ENCODE peak calls at places on chromosomes 16 and 17, in six cellular contexts. H is neuronal stem cell, T is IMR-90, R is H1, V is mesenchymal stem cell, U is trophoblast cell. A is an unnamed sample.

GRCh38 chr16:578870-579405 is 9.2 kb downstream of the PIGQ start:
- DNase-seq in R (peak; percentile 64), T (peak; percentile 65), H (peak; percentile 71), V (peak; percentile 82), U (peak; percentile 80), A (peak; percentile 85)

GRCh38 chr17:77783991-77784820 is 174.3 kb upstream of the TNRC6C start:
- DNase-seq in H (no peak), U (no peak), T (no peak), R (no peak), V (no peak), A (no peak)

GRCh38 chr17:49104511-49105074 is 28.0 kb upstream of the B4GALNT2 start:
- DNase-seq in R (no peak), H (no peak), T (peak; percentile 80), U (no peak), V (peak; percentile 89), A (no peak)

GRCh38 chr16:50665128-50665878 is 15.8 kb downstream of the SNX20 start:
- DNase-seq in U (peak; percentile 68), R (peak; percentile 41), H (peak; percentile 71), T (peak; percentile 57), V (peak; percentile 65), A (peak; percentile 83)

GRCh38 chr17:68675723-68676122 is 74.6 kb upstream of the FAM20A start:
- DNase-seq in T (no peak), H (no peak), V (no peak), U (no peak), R (no peak), A (no peak)

GRCh38 chr17:50498021-50498874 is 10.0 kb upstream of the MYCBPAP start:
- DNase-seq in R (no peak), V (no peak), T (no peak), H (no peak), U (no peak), A (no peak)

GRCh38 chr17:5181509-5182305 is 10.0 kb downstream of the ZNF594 start:
- DNase-seq in H (no peak), T (no peak), R (no peak), U (no peak), V (no peak), A (no peak)

GRCh38 chr17:77599699-77600098 is 358.8 kb upstream of the TNRC6C start:
- DNase-seq in R (no peak), T (no peak), V (no peak), H (no peak), U (no peak), A (no peak)

GRCh38 chr17:80926601-80927250 is 64.9 kb upstream of the CHMP6 start:
- DNase-seq in H (no peak), R (no peak), U (no peak), V (no peak), T (no peak), A (no peak)

GRCh38 chr17:79801156-79802038 is 4.5 kb upstream of the CBX8 start:
- DNase-seq in U (no peak), H (no peak), V (no peak), R (no peak), T (no peak), A (peak; percentile 60)

GRCh38 chr17:10156579-10157488 is 41.6 kb downstream of the GAS7 start:
- DNase-seq in T (no peak), H (no peak), U (peak; percentile 40), R (no peak), V (peak; percentile 76), A (no peak)

GRCh38 chr16:83113317-83113716 is 486.5 kb downstream of the CDH13 start:
- DNase-seq in H (peak; percentile 27), V (no peak), U (no peak), R (no peak), T (peak; percentile 31), A (peak; percentile 71)

GRCh38 chr17:73308017-73308823 is 3.6 kb downstream of the CDC42EP4 start:
- DNase-seq in V (peak; percentile 94), R (no peak), T (peak; percentile 93), U (peak; percentile 81), H (no peak), A (no peak)

GRCh38 chr16:46731691-46732555 is 16.2 kb downstream of the MYLK3 start:
- DNase-seq in T (no peak), U (no peak), V (no peak), R (no peak), H (no peak), A (no peak)

GRCh38 chr16:74726736-74727135 is 26.1 kb upstream of the MLKL start:
- DNase-seq in R (peak; percentile 58), T (no peak), U (no peak), V (no peak), H (no peak), A (peak; percentile 72)

GRCh38 chr17:63475491-63476412 is 1.1 kb upstream of the ACE start:
- DNase-seq in V (no peak), H (no peak), R (no peak), U (no peak), T (peak; percentile 34), A (no peak)

GRCh38 chr17:63476857-63477470 is at the start of gene ACE:
- DNase-seq in T (peak; percentile 15), U (no peak), R (no peak), V (peak; percentile 20), H (no peak), A (peak; percentile 91)

GRCh38 chr17:63474914-63475460 is 1.9 kb upstream of the ACE start:
- DNase-seq in V (no peak), T (no peak), U (no peak), R (no peak), H (no peak), A (no peak)

GRCh38 chr17:63477471-63478440 is 895 bp downstream of the ACE start:
- DNase-seq in V (peak; percentile 22), U (no peak), R (no peak), H (no peak), T (no peak), A (peak; percentile 73)

GRCh38 chr17:63476494-63476856 is 386 bp upstream of the ACE start:
- DNase-seq in H (peak; percentile 39), V (peak; percentile 31), U (no peak), R (no peak), T (no peak), A (peak; percentile 82)
- H3K4ac ChIP-seq in H (no peak overlapping the region), V (no peak overlapping the region), U (no peak overlapping the region), R (no peak overlapping the region), T (no peak overlapping the region), A (no peak overlapping the region)

GRCh38 chr17:20967776-20968175 is 75.0 kb downstream of the USP22 start:
- DNase-seq in R (no peak), T (peak; percentile 17), U (no peak), H (no peak), V (no peak), A (no peak)
- H4K91ac ChIP-seq in R (no peak overlapping the region), T (no peak overlapping the region), U (no peak overlapping the region), H (no peak overlapping the region), V (no peak overlapping the region), A (no peak overlapping the region)

GRCh38 chr17:38451030-38451839 is 23.0 kb downstream of the ARHGAP23 start:
- DNase-seq in V (no peak), T (peak; percentile 79), R (peak; percentile 93), H (no peak), U (peak; percentile 50), A (peak; percentile 97)
- H3K4ac ChIP-seq in V (peak overlapping the region; percentile 66), T (peak overlapping the region; percentile 100), R (peak overlapping the region; percentile 99), H (peak overlapping the region; percentile 39), U (peak overlapping the region; percentile 77), A (no peak overlapping the region)

GRCh38 chr16:86928517-86929148 is 350.3 kb downstream of the FOXL1 start:
- DNase-seq in R (no peak), V (peak; percentile 26), T (no peak), U (no peak), H (no peak), A (no peak)
- H4K91ac ChIP-seq in R (no peak overlapping the region), V (no peak overlapping the region), T (peak overlapping the region; percentile 95), U (peak overlapping the region; percentile 38), H (no peak overlapping the region), A (no peak overlapping the region)

GRCh38 chr17:59761385-59762021 is 54.0 kb downstream of the VMP1 start:
- DNase-seq in R (no peak), T (peak; percentile 86), U (no peak), H (peak; percentile 61), V (peak; percentile 80), A (no peak)
- H3K4ac ChIP-seq in R (no peak overlapping the region), T (peak overlapping the region; percentile 96), U (peak overlapping the region; percentile 57), H (no peak overlapping the region), V (no peak overlapping the region), A (no peak overlapping the region)

DNA sequence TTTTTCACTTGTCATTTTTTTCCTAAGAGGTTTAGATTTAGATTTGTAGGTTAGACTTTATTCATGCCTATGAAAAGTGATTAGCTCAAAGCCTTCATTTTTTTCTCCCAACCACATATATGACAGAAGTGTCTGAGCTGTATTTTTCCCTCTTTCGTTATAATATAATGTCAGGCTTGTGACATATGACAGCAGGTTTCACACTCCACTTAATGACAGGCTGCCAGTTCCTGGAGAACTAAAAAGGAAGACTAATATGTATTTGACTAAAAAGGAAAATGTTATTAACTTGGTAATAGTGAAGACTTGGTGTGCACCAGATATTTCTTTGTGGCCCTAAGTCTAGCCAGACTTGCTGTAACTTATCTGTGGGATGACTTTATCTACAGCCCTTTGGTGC is 200.7 kb upstream of the CACNG5 start:
- DNase-seq in T (no peak), R (no peak), V (no peak), U (no peak), H (no peak), A (no peak)
- H4K91ac ChIP-seq in T (no peak overlapping the region), R (no peak overlapping the region), V (no peak overlapping the region), U (no peak overlapping the region), H (no peak overlapping the region), A (no peak overlapping the region)

GRCh38 chr17:8222630-8223355 is 12.4 kb upstream of the AURKB start:
- DNase-seq in V (peak; percentile 96), R (peak; percentile 83), U (peak; percentile 95), H (peak; percentile 86), T (peak; percentile 93), A (peak; percentile 95)
- H3K4ac ChIP-seq in V (peak overlapping the region; percentile 40), R (peak overlapping the region; percentile 92), U (peak overlapping the region; percentile 68), H (no peak overlapping the region), T (peak overlapping the region; percentile 98), A (no peak overlapping the region)